ENCODE peak calls at places on chromosome 22, in five cellular contexts. One of them, this sample, is unnamed.

GRCh38 chr22:28180804-28181203 is 261.7 kb upstream of the PITPNB start:
- DNase-seq in GM12878: no peak
- DNase-seq in K562: no peak
- DNase-seq in HepG2: no peak
- DNase-seq in H1: no peak
- DNase-seq in this sample: no peak

GRCh38 chr22:22103078-22103593 is 120.5 kb upstream of the TOP3B start:
- DNase-seq in GM12878: no peak
- DNase-seq in K562: peak; percentile 86
- DNase-seq in HepG2: no peak
- DNase-seq in H1: peak; percentile 78
- DNase-seq in this sample: peak; percentile 18

GRCh38 chr22:37628830-37629229 is 10.6 kb upstream of the SH3BP1 start:
- DNase-seq in GM12878: no peak
- DNase-seq in K562: no peak
- DNase-seq in HepG2: no peak
- DNase-seq in H1: no peak
- DNase-seq in this sample: no peak

GRCh38 chr22:39332441-39333064 is 13.1 kb upstream of the RPL3 start:
- DNase-seq in GM12878: peak; percentile 36
- DNase-seq in K562: no peak
- DNase-seq in HepG2: no peak
- DNase-seq in H1: no peak
- DNase-seq in this sample: no peak

GRCh38 chr22:17807571-17808410 is 33.5 kb upstream of the BID start:
- DNase-seq in GM12878: no peak
- DNase-seq in K562: no peak
- DNase-seq in HepG2: no peak
- DNase-seq in H1: no peak
- DNase-seq in this sample: no peak

GRCh38 chr22:37965940-37966664 is 12.6 kb downstream of the POLR2F start:
- DNase-seq in GM12878: no peak
- DNase-seq in K562: no peak
- DNase-seq in HepG2: peak; percentile 77
- DNase-seq in H1: no peak
- DNase-seq in this sample: no peak

GRCh38 chr22:30432096-30432495 is 6.5 kb downstream of the MTFP1 start:
- DNase-seq in GM12878: no peak
- DNase-seq in K562: no peak
- DNase-seq in HepG2: no peak
- DNase-seq in H1: no peak
- DNase-seq in this sample: no peak

GRCh38 chr22:31474743-31475142 is 14.9 kb downstream of the EIF4ENIF1 start:
- DNase-seq in GM12878: no peak
- DNase-seq in K562: no peak
- DNase-seq in HepG2: no peak
- DNase-seq in H1: no peak
- DNase-seq in this sample: no peak

GRCh38 chr22:25900880-25901279 is 158.9 kb downstream of the MYO18B start:
- DNase-seq in GM12878: no peak
- DNase-seq in K562: peak; percentile 14
- DNase-seq in HepG2: no peak
- DNase-seq in H1: no peak
- DNase-seq in this sample: no peak

GRCh38 chr22:39240841-39241631 is 3.7 kb downstream of the PDGFB start:
- DNase-seq in GM12878: no peak
- DNase-seq in K562: peak; percentile 42
- DNase-seq in HepG2: peak; percentile 91
- DNase-seq in H1: peak; percentile 59
- DNase-seq in this sample: peak; percentile 61

GRCh38 chr22:46002757-46003270 is 25.9 kb upstream of the WNT7B start:
- DNase-seq in GM12878: no peak
- DNase-seq in K562: no peak
- DNase-seq in HepG2: no peak
- DNase-seq in H1: no peak
- DNase-seq in this sample: peak; percentile 38

GRCh38 chr22:29081499-29082236 is 8.8 kb downstream of the KREMEN1 start:
- DNase-seq in GM12878: no peak
- DNase-seq in K562: no peak
- DNase-seq in HepG2: no peak
- DNase-seq in H1: no peak
- DNase-seq in this sample: no peak

GRCh38 chr22:38882480-38882879 is 10.5 kb upstream of the CBX6 start:
- DNase-seq in GM12878: no peak
- DNase-seq in K562: no peak
- DNase-seq in HepG2: no peak
- DNase-seq in H1: no peak
- DNase-seq in this sample: no peak

GRCh38 chr22:38713921-38714320 is 8.2 kb downstream of the GTPBP1 start:
- DNase-seq in GM12878: no peak
- DNase-seq in K562: peak; percentile 59
- DNase-seq in HepG2: no peak
- DNase-seq in H1: no peak
- DNase-seq in this sample: no peak

GRCh38 chr22:22721681-22722309 is 77.4 kb downstream of the GGTLC2 start:
- DNase-seq in GM12878: peak; percentile 55
- DNase-seq in K562: peak; percentile 67
- DNase-seq in HepG2: no peak
- DNase-seq in H1: no peak
- DNase-seq in this sample: no peak

GRCh38 chr22:17980638-17981051 is 43.7 kb downstream of the MICAL3 start:
- DNase-seq in GM12878: no peak
- DNase-seq in K562: peak; percentile 96
- DNase-seq in HepG2: no peak
- DNase-seq in H1: no peak
- DNase-seq in this sample: no peak

GRCh38 chr22:20257474-20258299 is 10.4 kb downstream of the RTN4R start:
- DNase-seq in GM12878: no peak
- DNase-seq in K562: no peak
- DNase-seq in HepG2: no peak
- DNase-seq in H1: no peak
- DNase-seq in this sample: no peak

GRCh38 chr22:20258584-20259335 is 9.4 kb downstream of the RTN4R start:
- DNase-seq in GM12878: no peak
- DNase-seq in K562: peak; percentile 84
- DNase-seq in HepG2: no peak
- DNase-seq in H1: no peak
- DNase-seq in this sample: no peak

GRCh38 chr22:20256562-20257473 is 11.3 kb downstream of the RTN4R start:
- DNase-seq in GM12878: no peak
- DNase-seq in K562: no peak
- DNase-seq in HepG2: no peak
- DNase-seq in H1: no peak
- DNase-seq in this sample: no peak

GRCh38 chr22:20260071-20260722 is 7.9 kb downstream of the RTN4R start:
- DNase-seq in GM12878: no peak
- DNase-seq in K562: no peak
- DNase-seq in HepG2: no peak
- DNase-seq in H1: no peak
- DNase-seq in this sample: no peak

DNA sequence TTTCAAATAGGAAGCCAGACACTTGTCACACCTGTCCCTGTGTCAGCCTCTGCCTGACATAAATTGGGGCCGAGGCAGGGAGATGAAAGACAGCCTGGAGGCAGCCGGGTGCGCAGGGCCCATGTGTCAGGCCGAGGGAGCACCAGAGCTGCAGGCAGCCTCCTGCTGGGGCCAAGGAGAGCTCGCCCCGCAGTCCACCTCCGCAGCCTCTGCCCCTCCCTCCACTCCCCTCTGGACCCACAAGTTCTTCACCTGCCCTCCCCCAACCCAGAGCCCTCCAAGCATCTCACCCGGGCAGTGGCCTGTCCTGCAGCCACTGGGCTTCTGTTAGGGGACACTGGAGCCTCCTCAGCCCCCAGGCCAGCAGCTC is 8.8 kb downstream of the RTN4R start:
- DNase-seq in GM12878: no peak
- DNase-seq in K562: no peak
- DNase-seq in HepG2: no peak
- DNase-seq in H1: no peak
- DNase-seq in this sample: no peak
- TF ChIP-seq KDM1A in GM12878: no peak
- TF ChIP-seq KDM1A in K562: no peak
- TF ChIP-seq KDM1A in HepG2: no peak
- TF ChIP-seq KDM1A in H1: no peak
- TF ChIP-seq KDM1A in this sample: no peak

GRCh38 chr22:41481131-41481830 is 12.4 kb downstream of the ACO2 start:
- DNase-seq in GM12878: no peak
- DNase-seq in K562: no peak
- DNase-seq in HepG2: no peak
- DNase-seq in H1: no peak
- DNase-seq in this sample: no peak

GRCh38 chr22:41479671-41480396 is 10.9 kb downstream of the ACO2 start:
- DNase-seq in GM12878: no peak
- DNase-seq in K562: no peak
- DNase-seq in HepG2: no peak
- DNase-seq in H1: peak; percentile 61
- DNase-seq in this sample: no peak

GRCh38 chr22:41480397-41480735 is 11.4 kb downstream of the ACO2 start:
- DNase-seq in GM12878: no peak
- DNase-seq in K562: no peak
- DNase-seq in HepG2: no peak
- DNase-seq in H1: no peak
- DNase-seq in this sample: no peak

GRCh38 chr22:41481925-41482318 is 13.0 kb downstream of the ACO2 start:
- DNase-seq in GM12878: no peak
- DNase-seq in K562: no peak
- DNase-seq in HepG2: no peak
- DNase-seq in H1: peak; percentile 78
- DNase-seq in this sample: no peak

DNA sequence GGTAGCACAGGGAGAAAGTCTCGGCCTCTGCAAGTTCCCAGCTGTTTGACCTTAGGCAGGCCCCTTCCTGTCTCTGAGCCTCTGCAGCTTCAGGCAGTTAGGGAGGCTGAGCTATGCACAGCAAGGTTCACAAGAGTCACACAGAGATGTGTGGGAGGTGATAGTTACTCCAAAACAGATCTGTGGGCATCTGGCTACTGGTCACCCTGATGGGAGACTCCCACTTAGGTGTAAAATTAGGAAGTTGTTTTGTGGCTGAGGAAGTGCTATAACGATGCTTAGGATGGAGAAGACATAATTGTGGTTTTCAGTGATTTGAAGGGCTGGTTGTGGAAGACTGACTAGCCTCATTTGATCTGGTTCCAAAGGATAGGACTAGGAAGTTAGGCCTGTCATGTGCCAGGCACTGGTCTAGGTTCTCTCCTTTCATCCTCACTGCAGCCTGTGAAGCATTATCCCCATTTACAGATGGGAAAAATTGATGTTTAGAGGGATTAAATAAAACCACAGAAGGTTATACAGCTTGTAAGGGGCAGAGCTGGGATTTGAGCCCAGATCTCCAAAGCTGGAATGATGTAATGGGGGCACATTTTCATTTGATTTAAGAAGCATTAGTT is 13.5 kb downstream of the ACO2 start:
- DNase-seq in GM12878: no peak
- DNase-seq in K562: peak; percentile 27
- DNase-seq in HepG2: no peak
- DNase-seq in H1: no peak
- DNase-seq in this sample: no peak
- TF ChIP-seq KDM1A in GM12878: no peak
- TF ChIP-seq KDM1A in K562: peak; percentile 77
- TF ChIP-seq KDM1A in HepG2: no peak
- TF ChIP-seq KDM1A in H1: peak; percentile 10
- TF ChIP-seq KDM1A in this sample: no peak

DNA sequence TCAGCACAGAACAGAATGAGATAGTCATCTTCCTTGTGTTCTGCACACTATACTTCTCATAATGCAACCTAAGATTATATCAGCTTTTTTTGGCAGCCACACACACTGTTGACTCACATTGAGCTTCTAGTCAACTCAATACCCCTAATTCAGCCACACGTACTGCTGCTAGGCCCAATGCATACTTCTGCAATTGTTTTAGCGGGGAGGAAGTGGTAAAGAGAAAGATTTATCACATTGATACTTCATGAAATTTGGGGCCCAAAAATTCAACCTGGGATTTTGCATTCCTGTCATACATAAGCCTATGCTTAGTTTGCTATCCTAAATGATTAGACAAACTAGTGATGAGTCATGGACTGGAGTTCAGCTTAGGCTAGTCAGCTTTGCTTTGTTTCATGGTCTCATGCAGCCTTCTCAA is 8.6 kb upstream of the UPB1 start:
- DNase-seq in GM12878: no peak
- DNase-seq in K562: no peak
- DNase-seq in HepG2: peak; percentile 44
- DNase-seq in H1: no peak
- DNase-seq in this sample: peak; percentile 19
- TF ChIP-seq KDM1A in GM12878: no peak
- TF ChIP-seq KDM1A in K562: no peak
- TF ChIP-seq KDM1A in HepG2: no peak
- TF ChIP-seq KDM1A in H1: no peak
- TF ChIP-seq KDM1A in this sample: no peak

DNA sequence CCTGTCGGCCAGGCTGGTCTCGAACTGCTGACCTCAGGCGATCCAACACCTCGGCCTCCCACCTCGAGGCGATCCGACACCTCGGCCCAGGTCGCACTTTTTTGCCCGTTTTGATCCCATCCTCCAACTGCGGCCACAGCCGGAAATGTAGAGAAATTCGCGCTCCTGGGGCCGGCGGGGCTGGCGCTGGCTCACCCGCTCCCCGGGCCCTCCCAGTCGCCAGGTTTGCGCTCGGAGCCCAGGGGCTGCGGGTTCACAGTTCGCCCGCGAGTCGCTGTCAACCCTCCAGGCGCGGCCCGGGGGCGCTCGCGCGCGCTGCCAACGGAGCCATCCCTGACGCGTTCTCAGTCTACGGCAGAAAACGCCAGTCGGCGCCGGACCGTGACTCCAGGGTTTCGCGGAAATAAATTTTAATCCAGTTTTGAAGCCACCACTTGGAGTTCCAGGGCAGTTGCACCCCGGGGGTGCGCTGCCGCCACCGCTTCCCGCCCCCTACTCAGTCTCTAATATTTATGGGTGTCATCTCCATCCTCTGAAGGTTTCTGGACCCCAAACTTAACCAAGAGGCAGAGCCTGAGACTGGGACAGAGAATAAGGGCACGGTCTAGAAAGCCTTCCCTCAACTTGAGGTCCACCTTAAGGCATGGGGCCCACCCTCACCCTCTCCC is 1.5 kb upstream of the KLHDC7B start:
- DNase-seq in GM12878: no peak
- DNase-seq in K562: no peak
- DNase-seq in HepG2: no peak
- DNase-seq in H1: peak; percentile 95
- DNase-seq in this sample: peak; percentile 82
- TF ChIP-seq KDM1A in GM12878: no peak
- TF ChIP-seq KDM1A in K562: no peak
- TF ChIP-seq KDM1A in HepG2: no peak
- TF ChIP-seq KDM1A in H1: no peak
- TF ChIP-seq KDM1A in this sample: no peak

This sample was measured in A549.